ENCODE peak calls at places on chromosome 7, in eight cellular contexts. F, N, O, Z, L, H, I and W are unnamed samples.

GRCh38 chr7:29154076-29154475 is 7.7 kb upstream of the CPVL start:
- DNase-seq in N (no peak), Z (no peak), I (no peak), O (no peak), F (no peak), L (no peak), H (no peak), W (no peak)

GRCh38 chr7:159118623-159119022 is 26.0 kb downstream of the VIPR2 start:
- DNase-seq in N (no peak), L (no peak), H (no peak), F (peak), Z (no peak), O (no peak), I (no peak), W (no peak)

GRCh38 chr7:50679218-50680007 is 103.3 kb downstream of the GRB10 start:
- DNase-seq in L (no peak), F (no peak), O (peak), N (no peak), H (no peak), Z (peak), I (no peak), W (peak)

GRCh38 chr7:42278360-42278759 is 41.4 kb upstream of the GLI3 start:
- DNase-seq in Z (no peak), F (no peak), O (no peak), N (no peak), I (no peak), H (no peak), L (no peak), W (no peak)

GRCh38 chr7:105808703-105809590 is 67.5 kb downstream of the ATXN7L1 start:
- DNase-seq in N (no peak), H (peak), I (peak), Z (peak), O (peak), F (no peak), L (peak), W (peak)

GRCh38 chr7:2613926-2614613 is 17.7 kb upstream of the TTYH3 start:
- DNase-seq in Z (no peak), O (no peak), F (no peak), H (no peak), L (no peak), I (peak), N (peak), W (no peak)

GRCh38 chr7:26085771-26086170 is 66.2 kb upstream of the NFE2L3 start:
- DNase-seq in I (no peak), F (no peak), H (no peak), Z (no peak), N (no peak), O (no peak), L (no peak), W (no peak)

GRCh38 chr7:67346876-67347275 is 350.2 kb downstream of the TYW1 start:
- DNase-seq in O (no peak), F (no peak), Z (no peak), L (no peak), I (no peak), N (peak), H (no peak), W (no peak)

GRCh38 chr7:33776791-33777190 is 128.5 kb upstream of the BMPER start:
- DNase-seq in F (no peak), O (peak), L (no peak), I (no peak), N (no peak), H (no peak), Z (no peak), W (no peak)

GRCh38 chr7:73701357-73701995 is 18.0 kb downstream of the STX1A start:
- DNase-seq in O (peak), I (no peak), L (no peak), N (no peak), H (peak), F (peak), Z (peak), W (no peak)

DNA sequence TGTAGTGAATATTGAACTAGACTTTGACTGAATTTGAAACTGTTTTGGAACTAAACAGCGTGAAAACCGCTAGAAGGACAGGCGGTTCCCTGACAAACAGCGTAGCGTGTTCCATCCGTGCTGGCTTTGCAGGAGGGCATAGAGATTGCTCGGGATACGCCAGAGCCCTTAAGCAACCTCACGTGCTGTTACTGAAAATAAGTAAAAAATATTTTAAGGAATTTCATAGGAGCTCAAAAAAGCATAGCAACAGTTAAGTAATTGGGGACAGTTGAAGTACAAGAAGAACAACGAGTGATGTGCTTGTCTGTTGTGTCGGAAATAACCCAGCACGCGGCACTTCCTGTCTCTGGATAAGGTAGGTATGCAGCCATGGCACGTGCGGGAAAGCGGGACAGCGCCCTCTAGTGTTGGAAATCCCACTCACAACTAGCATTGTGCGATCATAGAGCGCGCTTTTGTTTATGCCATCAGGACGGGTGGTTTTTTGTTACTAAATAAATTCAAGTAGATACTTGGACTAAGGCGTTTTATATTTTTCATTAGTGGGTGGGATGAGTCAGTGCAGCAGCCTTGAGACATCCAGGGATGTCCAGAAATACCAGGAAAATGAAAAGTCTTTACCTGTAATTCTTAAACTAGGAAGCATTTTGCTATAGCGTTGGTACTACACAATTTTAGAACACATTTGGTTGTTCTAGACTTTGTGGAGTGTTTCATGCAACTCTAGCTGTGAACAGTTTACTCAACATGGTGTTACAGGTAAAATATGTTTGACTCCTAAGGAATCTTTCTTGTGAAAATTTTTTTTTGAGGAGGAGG is 50.4 kb downstream of the DNAJB6 start:
- DNase-seq in H (peak), I (peak), F (peak), L (peak), N (peak), Z (peak), O (peak), W (peak)
- TF ChIP-seq POLR2A in H (no peak), I (no peak), F (no peak), L (no peak), N (no peak), Z (no peak), O (no peak), W (no peak)

GRCh38 chr7:1458676-1459511 is at the start of gene MICALL2:
- DNase-seq in L (no peak), I (peak), F (peak), Z (peak), H (peak), N (peak), O (peak), W (peak)
- TF ChIP-seq POLR2A in L (peak), I (peak), F (peak), Z (peak), H (peak), N (peak), O (peak), W (peak)

GRCh38 chr7:113912881-113913280 is 5.9 kb downstream of the PPP1R3A start:
- DNase-seq in O (no peak), H (no peak), Z (no peak), I (no peak), N (no peak), L (no peak), F (no peak), W (no peak)
- TF ChIP-seq POLR2A in O (no peak), H (no peak), Z (no peak), I (no peak), N (no peak), L (no peak), F (no peak), W (no peak)

DNA sequence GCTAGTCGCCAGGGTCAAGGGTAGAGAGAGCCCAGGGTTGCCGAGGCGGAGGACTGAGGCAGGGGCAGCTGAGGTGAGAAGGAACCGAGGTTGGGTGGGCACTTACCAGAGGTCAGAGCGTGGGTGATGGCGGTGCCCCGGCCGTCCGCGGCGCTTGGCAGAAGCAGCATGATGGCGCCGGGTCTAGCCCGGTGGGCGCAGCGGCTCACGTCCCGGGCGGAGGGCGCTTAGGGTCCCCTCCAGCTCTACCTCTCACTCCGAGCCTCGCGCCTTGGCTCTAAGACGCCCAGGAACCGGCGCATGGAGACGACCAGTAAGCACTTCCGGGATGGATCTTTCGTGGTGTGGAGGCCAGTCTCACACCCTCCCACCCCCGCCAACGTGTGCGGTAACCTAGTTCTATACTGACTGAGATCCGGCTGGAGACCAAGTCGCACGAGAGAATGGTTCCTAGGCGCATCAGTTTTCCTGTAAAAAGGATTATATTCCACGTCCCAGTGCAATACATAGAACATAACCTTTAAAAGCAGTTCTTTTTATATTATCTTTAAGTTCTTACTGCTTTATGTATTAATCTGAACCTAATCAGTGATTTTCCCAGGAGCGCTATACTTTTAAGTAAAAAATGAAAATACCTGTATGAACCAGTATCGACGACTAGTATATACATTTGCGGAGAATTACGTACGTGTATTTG is at the start of gene DNAJC2:
- DNase-seq in Z (peak), N (peak), L (peak), I (peak), F (peak), H (peak), O (peak), W (peak)
- TF ChIP-seq POLR2A in Z (peak), N (no peak), L (peak), I (peak), F (peak), H (peak), O (peak), W (peak)

GRCh38 chr7:116524609-116525297 is at the start of gene CAV1:
- DNase-seq in I (peak), F (peak), O (peak), L (peak), H (peak), N (peak), Z (peak), W (peak)
- TF ChIP-seq POLR2A in I (peak), F (no peak), O (peak), L (no peak), H (peak), N (peak), Z (peak), W (peak)